ENCODE peak calls at places on chromosomes 6 and 20, in seven cellular contexts. N, O, U, Q, T, A and C are unnamed samples.

GRCh38 chr6:157838718-157839430 is 15.8 kb downstream of the SNX9 start:
- DNase-seq in U (no peak), O (no peak), Q (no peak), N (no peak), A (no peak), T (no peak), C (no peak)

GRCh38 chr6:17914651-17915050 is 72.8 kb downstream of the KIF13A start:
- DNase-seq in U (no peak), O (no peak), A (no peak), N (no peak), T (no peak), Q (no peak), C (no peak)

GRCh38 chr20:38706482-38706881 is 17.8 kb upstream of the SLC32A1 start:
- DNase-seq in Q (no peak), N (no peak), U (no peak), T (no peak), O (no peak), A (no peak), C (no peak)

GRCh38 chr6:90126178-90126577 is 170.5 kb downstream of the BACH2 start:
- DNase-seq in Q (no peak), O (no peak), A (no peak), N (no peak), T (no peak), U (no peak), C (no peak)

GRCh38 chr6:144921206-144921975 is 636.3 kb downstream of the UTRN start:
- DNase-seq in N (no peak), U (no peak), Q (no peak), A (no peak), T (no peak), O (no peak), C (no peak)

GRCh38 chr20:31972481-31973386 is 4.8 kb downstream of the XKR7 start:
- DNase-seq in A (no peak), T (no peak), Q (no peak), N (no peak), O (peak), U (no peak), C (no peak)

GRCh38 chr20:11217322-11217989 is 543.7 kb upstream of the JAG1 start:
- DNase-seq in U (no peak), Q (no peak), A (no peak), O (peak), T (no peak), N (no peak), C (no peak)

GRCh38 chr6:119158057-119158848 is 79.8 kb upstream of the FAM184A start:
- DNase-seq in T (no peak), A (no peak), N (no peak), U (no peak), O (no peak), Q (peak), C (no peak)

GRCh38 chr6:136725124-136725523 is 67.2 kb downstream of the MAP3K5 start:
- DNase-seq in T (no peak), O (no peak), U (no peak), N (no peak), Q (peak), A (no peak), C (no peak)